ENCODE peak calls at places on chromosomes 12 and 14, in eight cellular contexts. One of them, this sample, is unnamed.

GRCh38 chr14:74571901-74572828 is 39.9 kb downstream of the LTBP2 start:
- DNase-seq in psoas muscle: peak
- DNase-seq in type B pancreatic cell: no peak
- DNase-seq in left ventricle myocardium inferior: no peak
- DNase-seq in Panc1: peak
- DNase-seq in MCF 10A: peak
- DNase-seq in pancreas: no peak
- DNase-seq in foreskin fibroblast: peak
- DNase-seq in this sample: peak

GRCh38 chr14:36718216-36718615 is 56.6 kb downstream of the PAX9 start:
- DNase-seq in psoas muscle: no peak
- DNase-seq in type B pancreatic cell: no peak
- DNase-seq in left ventricle myocardium inferior: no peak
- DNase-seq in Panc1: no peak
- DNase-seq in MCF 10A: no peak
- DNase-seq in pancreas: no peak
- DNase-seq in foreskin fibroblast: no peak
- DNase-seq in this sample: no peak

GRCh38 chr12:49233842-49234526 is 30.9 kb upstream of the TUBA1C start:
- DNase-seq in psoas muscle: peak
- DNase-seq in type B pancreatic cell: no peak
- DNase-seq in left ventricle myocardium inferior: peak
- DNase-seq in Panc1: no peak
- DNase-seq in MCF 10A: no peak
- DNase-seq in pancreas: peak
- DNase-seq in foreskin fibroblast: no peak
- DNase-seq in this sample: no peak

GRCh38 chr14:101520621-101521305 is 40.5 kb upstream of the DIO3 start:
- DNase-seq in psoas muscle: peak
- DNase-seq in type B pancreatic cell: no peak
- DNase-seq in left ventricle myocardium inferior: peak
- DNase-seq in Panc1: no peak
- DNase-seq in MCF 10A: peak
- DNase-seq in pancreas: no peak
- DNase-seq in foreskin fibroblast: peak
- DNase-seq in this sample: no peak

GRCh38 chr12:85627584-85627983 is 208.6 kb downstream of the RASSF9 start:
- DNase-seq in psoas muscle: no peak
- DNase-seq in type B pancreatic cell: no peak
- DNase-seq in left ventricle myocardium inferior: no peak
- DNase-seq in Panc1: no peak
- DNase-seq in MCF 10A: peak
- DNase-seq in pancreas: no peak
- DNase-seq in foreskin fibroblast: peak
- DNase-seq in this sample: no peak

GRCh38 chr12:13171921-13172859 is 24.3 kb upstream of the EMP1 start:
- DNase-seq in psoas muscle: peak
- DNase-seq in type B pancreatic cell: no peak
- DNase-seq in left ventricle myocardium inferior: no peak
- DNase-seq in Panc1: no peak
- DNase-seq in MCF 10A: peak
- DNase-seq in pancreas: no peak
- DNase-seq in foreskin fibroblast: peak
- DNase-seq in this sample: peak

GRCh38 chr12:64737539-64737938 is 21.7 kb downstream of the GNS start:
- DNase-seq in psoas muscle: no peak
- DNase-seq in type B pancreatic cell: no peak
- DNase-seq in left ventricle myocardium inferior: no peak
- DNase-seq in Panc1: no peak
- DNase-seq in MCF 10A: peak
- DNase-seq in pancreas: no peak
- DNase-seq in foreskin fibroblast: no peak
- DNase-seq in this sample: no peak

GRCh38 chr14:48251290-48251689 is 575.9 kb upstream of the MDGA2 start:
- DNase-seq in psoas muscle: no peak
- DNase-seq in type B pancreatic cell: no peak
- DNase-seq in left ventricle myocardium inferior: no peak
- DNase-seq in Panc1: no peak
- DNase-seq in MCF 10A: no peak
- DNase-seq in pancreas: no peak
- DNase-seq in foreskin fibroblast: no peak
- DNase-seq in this sample: no peak

GRCh38 chr14:59265808-59266207 is 77.3 kb downstream of the DAAM1 start:
- DNase-seq in psoas muscle: no peak
- DNase-seq in type B pancreatic cell: no peak
- DNase-seq in left ventricle myocardium inferior: no peak
- DNase-seq in Panc1: no peak
- DNase-seq in MCF 10A: peak
- DNase-seq in pancreas: no peak
- DNase-seq in foreskin fibroblast: peak
- DNase-seq in this sample: no peak

GRCh38 chr12:123101467-123102004 is 49.4 kb downstream of the PITPNM2 start:
- DNase-seq in psoas muscle: no peak
- DNase-seq in type B pancreatic cell: no peak
- DNase-seq in left ventricle myocardium inferior: no peak
- DNase-seq in Panc1: no peak
- DNase-seq in MCF 10A: no peak
- DNase-seq in pancreas: no peak
- DNase-seq in foreskin fibroblast: no peak
- DNase-seq in this sample: no peak

GRCh38 chr14:58755026-58755929 is 117.5 kb downstream of the DACT1 start:
- DNase-seq in psoas muscle: no peak
- DNase-seq in type B pancreatic cell: no peak
- DNase-seq in left ventricle myocardium inferior: no peak
- DNase-seq in Panc1: no peak
- DNase-seq in MCF 10A: no peak
- DNase-seq in pancreas: no peak
- DNase-seq in foreskin fibroblast: no peak
- DNase-seq in this sample: no peak

GRCh38 chr12:114984641-114985041 is 300.7 kb upstream of the TBX3 start:
- DNase-seq in psoas muscle: no peak
- DNase-seq in type B pancreatic cell: no peak
- DNase-seq in left ventricle myocardium inferior: no peak
- DNase-seq in Panc1: no peak
- DNase-seq in MCF 10A: no peak
- DNase-seq in pancreas: no peak
- DNase-seq in foreskin fibroblast: peak
- DNase-seq in this sample: no peak

GRCh38 chr14:79578470-79578869 is 632.8 kb downstream of the DIO2 start:
- DNase-seq in psoas muscle: no peak
- DNase-seq in type B pancreatic cell: no peak
- DNase-seq in left ventricle myocardium inferior: no peak
- DNase-seq in Panc1: no peak
- DNase-seq in MCF 10A: no peak
- DNase-seq in pancreas: no peak
- DNase-seq in foreskin fibroblast: no peak
- DNase-seq in this sample: no peak

GRCh38 chr12:117069926-117070900 is 29.0 kb downstream of the TESC start:
- DNase-seq in psoas muscle: no peak
- DNase-seq in type B pancreatic cell: no peak
- DNase-seq in left ventricle myocardium inferior: no peak
- DNase-seq in Panc1: no peak
- DNase-seq in MCF 10A: no peak
- DNase-seq in pancreas: no peak
- DNase-seq in foreskin fibroblast: no peak
- DNase-seq in this sample: no peak

GRCh38 chr12:112528521-112528920 is 109.8 kb downstream of the PTPN11 start:
- DNase-seq in psoas muscle: no peak
- DNase-seq in type B pancreatic cell: no peak
- DNase-seq in left ventricle myocardium inferior: no peak
- DNase-seq in Panc1: no peak
- DNase-seq in MCF 10A: no peak
- DNase-seq in pancreas: no peak
- DNase-seq in foreskin fibroblast: no peak
- DNase-seq in this sample: no peak

GRCh38 chr14:61525293-61526011 is 169.9 kb upstream of the HIF1A start:
- DNase-seq in psoas muscle: peak
- DNase-seq in type B pancreatic cell: no peak
- DNase-seq in left ventricle myocardium inferior: peak
- DNase-seq in Panc1: no peak
- DNase-seq in MCF 10A: peak
- DNase-seq in pancreas: peak
- DNase-seq in foreskin fibroblast: no peak
- DNase-seq in this sample: peak

GRCh38 chr14:100363053-100363452 is 39.9 kb downstream of the SLC25A47 start:
- DNase-seq in psoas muscle: no peak
- DNase-seq in type B pancreatic cell: no peak
- DNase-seq in left ventricle myocardium inferior: no peak
- DNase-seq in Panc1: no peak
- DNase-seq in MCF 10A: no peak
- DNase-seq in pancreas: no peak
- DNase-seq in foreskin fibroblast: no peak
- DNase-seq in this sample: no peak

GRCh38 chr12:3305904-3306619 is 184.9 kb upstream of the PRMT8 start:
- DNase-seq in psoas muscle: no peak
- DNase-seq in type B pancreatic cell: no peak
- DNase-seq in left ventricle myocardium inferior: no peak
- DNase-seq in Panc1: no peak
- DNase-seq in MCF 10A: no peak
- DNase-seq in pancreas: no peak
- DNase-seq in foreskin fibroblast: no peak
- DNase-seq in this sample: no peak

GRCh38 chr12:100128509-100128908 is 14.2 kb downstream of the BLTP3B start:
- DNase-seq in psoas muscle: peak
- DNase-seq in type B pancreatic cell: no peak
- DNase-seq in left ventricle myocardium inferior: peak
- DNase-seq in Panc1: no peak
- DNase-seq in MCF 10A: peak
- DNase-seq in pancreas: no peak
- DNase-seq in foreskin fibroblast: peak
- DNase-seq in this sample: peak
- TF ChIP-seq CTCF in psoas muscle: peak
- TF ChIP-seq CTCF in type B pancreatic cell: peak
- TF ChIP-seq CTCF in left ventricle myocardium inferior: peak
- TF ChIP-seq CTCF in Panc1: peak
- TF ChIP-seq CTCF in MCF 10A: peak
- TF ChIP-seq CTCF in pancreas: no peak
- TF ChIP-seq CTCF in foreskin fibroblast: peak
- TF ChIP-seq CTCF in this sample: no peak

GRCh38 chr12:111446631-111447570 is 41.2 kb downstream of the SH2B3 start:
- DNase-seq in psoas muscle: no peak
- DNase-seq in type B pancreatic cell: peak
- DNase-seq in left ventricle myocardium inferior: no peak
- DNase-seq in Panc1: no peak
- DNase-seq in MCF 10A: no peak
- DNase-seq in pancreas: no peak
- DNase-seq in foreskin fibroblast: peak
- DNase-seq in this sample: no peak

GRCh38 chr12:111444314-111444705 is 38.6 kb downstream of the SH2B3 start:
- DNase-seq in psoas muscle: no peak
- DNase-seq in type B pancreatic cell: peak
- DNase-seq in left ventricle myocardium inferior: no peak
- DNase-seq in Panc1: no peak
- DNase-seq in MCF 10A: no peak
- DNase-seq in pancreas: no peak
- DNase-seq in foreskin fibroblast: peak
- DNase-seq in this sample: no peak

GRCh38 chr12:111444706-111445310 is 39.1 kb downstream of the SH2B3 start:
- DNase-seq in psoas muscle: peak
- DNase-seq in type B pancreatic cell: peak
- DNase-seq in left ventricle myocardium inferior: peak
- DNase-seq in Panc1: no peak
- DNase-seq in MCF 10A: no peak
- DNase-seq in pancreas: peak
- DNase-seq in foreskin fibroblast: peak
- DNase-seq in this sample: no peak

GRCh38 chr12:111446044-111446581 is 40.4 kb downstream of the SH2B3 start:
- DNase-seq in psoas muscle: no peak
- DNase-seq in type B pancreatic cell: peak
- DNase-seq in left ventricle myocardium inferior: no peak
- DNase-seq in Panc1: no peak
- DNase-seq in MCF 10A: peak
- DNase-seq in pancreas: peak
- DNase-seq in foreskin fibroblast: peak
- DNase-seq in this sample: no peak

DNA sequence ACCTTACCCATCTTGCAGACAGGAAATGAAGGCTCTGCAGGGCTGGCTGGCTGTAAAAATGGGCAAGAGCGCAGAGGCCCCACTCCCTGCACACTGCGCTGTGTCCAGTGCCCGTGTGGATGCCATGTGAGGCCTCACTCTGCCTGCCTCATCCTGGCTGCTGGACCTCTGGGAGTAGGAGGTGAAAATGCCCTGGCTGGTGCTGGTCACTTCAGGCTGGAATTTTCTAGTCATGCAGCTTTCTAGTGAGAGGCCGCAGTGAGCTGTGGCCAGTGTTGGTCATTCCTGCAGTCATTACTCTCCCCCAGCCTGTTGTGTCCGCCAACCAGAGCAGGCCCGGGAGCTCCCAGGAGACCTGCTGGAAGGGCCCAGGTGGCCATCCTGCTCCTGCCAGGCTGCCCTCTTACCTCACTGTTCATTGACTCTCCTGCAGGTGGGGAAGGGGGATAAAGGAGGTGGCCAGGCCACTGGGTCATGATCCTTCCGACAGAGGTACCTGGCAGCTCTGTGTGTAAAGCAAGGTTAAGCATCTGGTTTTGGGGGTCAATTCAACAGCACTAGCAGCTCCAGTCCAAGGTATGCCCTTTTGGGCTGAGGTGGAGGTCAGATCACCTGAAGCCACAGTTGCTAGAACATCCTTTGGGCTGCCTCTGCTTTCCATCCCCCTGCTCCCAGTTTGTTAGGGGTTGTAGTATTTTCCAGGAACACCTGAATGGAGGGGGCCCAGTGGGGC is 39.8 kb downstream of the SH2B3 start:
- DNase-seq in psoas muscle: no peak
- DNase-seq in type B pancreatic cell: peak
- DNase-seq in left ventricle myocardium inferior: no peak
- DNase-seq in Panc1: no peak
- DNase-seq in MCF 10A: no peak
- DNase-seq in pancreas: no peak
- DNase-seq in foreskin fibroblast: no peak
- DNase-seq in this sample: no peak
- TF ChIP-seq CTCF in psoas muscle: no peak
- TF ChIP-seq CTCF in type B pancreatic cell: no peak
- TF ChIP-seq CTCF in left ventricle myocardium inferior: no peak
- TF ChIP-seq CTCF in Panc1: no peak
- TF ChIP-seq CTCF in MCF 10A: no peak
- TF ChIP-seq CTCF in pancreas: no peak
- TF ChIP-seq CTCF in foreskin fibroblast: no peak
- TF ChIP-seq CTCF in this sample: no peak

GRCh38 chr12:43551971-43552559 is at the start of gene ADAMTS20:
- DNase-seq in psoas muscle: no peak
- DNase-seq in type B pancreatic cell: peak
- DNase-seq in left ventricle myocardium inferior: no peak
- DNase-seq in Panc1: no peak
- DNase-seq in MCF 10A: no peak
- DNase-seq in pancreas: no peak
- DNase-seq in foreskin fibroblast: peak
- DNase-seq in this sample: no peak
- TF ChIP-seq CTCF in psoas muscle: no peak
- TF ChIP-seq CTCF in type B pancreatic cell: peak
- TF ChIP-seq CTCF in left ventricle myocardium inferior: no peak
- TF ChIP-seq CTCF in Panc1: no peak
- TF ChIP-seq CTCF in MCF 10A: no peak
- TF ChIP-seq CTCF in pancreas: no peak
- TF ChIP-seq CTCF in foreskin fibroblast: no peak
- TF ChIP-seq CTCF in this sample: no peak

DNA sequence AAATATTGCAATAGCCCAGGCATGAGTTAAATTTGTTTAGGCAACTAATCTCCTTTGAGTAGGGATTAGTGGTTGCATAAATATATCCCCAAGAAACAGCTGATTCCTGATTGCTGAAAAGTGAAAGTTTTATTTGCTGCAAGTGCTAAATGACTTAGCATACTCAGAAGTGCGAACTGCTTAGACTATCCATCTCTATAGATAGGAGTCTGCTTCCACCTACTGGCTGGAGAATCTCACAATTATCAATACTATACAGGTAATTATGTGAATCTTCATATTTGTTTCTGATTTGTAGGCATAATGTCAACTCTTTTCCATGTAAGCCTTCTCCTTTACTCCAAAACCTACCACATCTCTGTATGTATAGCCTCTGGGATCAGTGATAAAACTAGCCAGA is 11.9 kb upstream of the SLCO1B3 start:
- DNase-seq in psoas muscle: no peak
- DNase-seq in type B pancreatic cell: no peak
- DNase-seq in left ventricle myocardium inferior: no peak
- DNase-seq in Panc1: no peak
- DNase-seq in MCF 10A: peak
- DNase-seq in pancreas: no peak
- DNase-seq in foreskin fibroblast: no peak
- DNase-seq in this sample: peak
- TF ChIP-seq CTCF in psoas muscle: no peak
- TF ChIP-seq CTCF in type B pancreatic cell: peak
- TF ChIP-seq CTCF in left ventricle myocardium inferior: peak
- TF ChIP-seq CTCF in Panc1: peak
- TF ChIP-seq CTCF in MCF 10A: no peak
- TF ChIP-seq CTCF in pancreas: peak
- TF ChIP-seq CTCF in foreskin fibroblast: no peak
- TF ChIP-seq CTCF in this sample: no peak